ENCODE peak calls at places on chromosome 5, in five cellular contexts. J is NB4, I is PC-3, F is foreskin fibroblast, H is thoracic aorta. T is an unnamed sample.
A peak's percentile ranks its signal among the peaks of the same experiment; 100 is the strongest.

GRCh38 chr5:134649163-134649916 is 755 bp downstream of the SEC24A start:
- DNase-seq in H (no peak), F (no peak), J (peak; percentile 15), I (no peak), T (no peak)

GRCh38 chr5:152086668-152087067 is 162.0 kb upstream of the GLRA1 start:
- DNase-seq in I (peak; percentile 17), F (no peak), J (no peak), H (no peak), T (no peak)

GRCh38 chr5:14627270-14627669 is 37.2 kb upstream of the OTULIN start:
- DNase-seq in J (no peak), F (no peak), H (no peak), I (peak; percentile 84), T (no peak)

GRCh38 chr5:179262126-179262920 is 82.9 kb downstream of the ADAMTS2 start:
- DNase-seq in F (no peak), H (no peak), I (no peak), J (no peak), T (no peak)

GRCh38 chr5:90020575-90021535 is 388.7 kb downstream of the CETN3 start:
- DNase-seq in H (no peak), F (peak; percentile 66), J (peak; percentile 7), I (peak; percentile 98), T (peak; percentile 97)

GRCh38 chr5:176704355-176704754 is 57.1 kb downstream of the TSPAN17 start:
- DNase-seq in H (no peak), I (no peak), F (no peak), J (no peak), T (no peak)

GRCh38 chr5:154395407-154396106 is 50.2 kb upstream of the SAP30L start:
- DNase-seq in J (no peak), F (peak; percentile 26), H (no peak), I (peak; percentile 59), T (peak; percentile 44)

GRCh38 chr5:156526081-156527017 is 199.4 kb downstream of the SGCD start:
- DNase-seq in I (no peak), H (no peak), F (no peak), J (no peak), T (no peak)

GRCh38 chr5:3122216-3122615 is 370.7 kb upstream of the IRX2 start:
- DNase-seq in J (no peak), F (no peak), H (no peak), I (no peak), T (no peak)

GRCh38 chr5:129664336-129664937 is 83.5 kb upstream of the MINAR2 start:
- DNase-seq in F (peak; percentile 29), I (peak; percentile 69), J (peak; percentile 49), H (no peak), T (peak; percentile 66)

GRCh38 chr5:119355244-119355635 is 579 bp upstream of the TNFAIP8 start:
- DNase-seq in I (peak; percentile 86), F (no peak), J (peak; percentile 72), H (no peak), T (no peak)

GRCh38 chr5:40559306-40559705 is 120.4 kb upstream of the PTGER4 start:
- DNase-seq in F (no peak), H (no peak), I (no peak), J (no peak), T (no peak)

GRCh38 chr5:139886213-139886612 is 90.6 kb downstream of the PSD2 start:
- DNase-seq in J (no peak), I (no peak), F (no peak), H (no peak), T (no peak)

GRCh38 chr5:125326114-125326513 is 579.7 kb upstream of the ZNF608 start:
- DNase-seq in I (peak; percentile 52), F (peak; percentile 88), J (no peak), H (no peak), T (peak; percentile 74)

GRCh38 chr5:176918613-176919012 is 19.5 kb upstream of the HK3 start:
- DNase-seq in J (no peak), H (no peak), F (no peak), I (no peak), T (no peak)

GRCh38 chr5:159105318-159106053 is 5.8 kb upstream of the EBF1 start:
- DNase-seq in J (peak; percentile 12), H (no peak), F (no peak), I (no peak), T (no peak)

GRCh38 chr5:133906303-133906702 is 62.1 kb downstream of the C5orf15 start:
- DNase-seq in I (no peak), J (no peak), H (no peak), F (no peak), T (no peak)

GRCh38 chr5:134103998-134104612 is 10.4 kb upstream of the TCF7 start:
- DNase-seq in I (no peak), H (no peak), J (no peak), F (no peak), T (no peak)

GRCh38 chr5:139787568-139788293 is 7.9 kb upstream of the PSD2 start:
- DNase-seq in J (peak; percentile 76), H (peak; percentile 70), F (peak; percentile 58), I (peak; percentile 85), T (peak; percentile 78)

GRCh38 chr5:133205204-133205603 is 153.4 kb downstream of the HSPA4 start:
- DNase-seq in H (no peak), F (no peak), J (no peak), I (no peak), T (no peak)

GRCh38 chr5:85268194-85268593 is 883.5 kb upstream of the EDIL3 start:
- DNase-seq in F (no peak), H (no peak), J (no peak), I (no peak), T (no peak)

DNA sequence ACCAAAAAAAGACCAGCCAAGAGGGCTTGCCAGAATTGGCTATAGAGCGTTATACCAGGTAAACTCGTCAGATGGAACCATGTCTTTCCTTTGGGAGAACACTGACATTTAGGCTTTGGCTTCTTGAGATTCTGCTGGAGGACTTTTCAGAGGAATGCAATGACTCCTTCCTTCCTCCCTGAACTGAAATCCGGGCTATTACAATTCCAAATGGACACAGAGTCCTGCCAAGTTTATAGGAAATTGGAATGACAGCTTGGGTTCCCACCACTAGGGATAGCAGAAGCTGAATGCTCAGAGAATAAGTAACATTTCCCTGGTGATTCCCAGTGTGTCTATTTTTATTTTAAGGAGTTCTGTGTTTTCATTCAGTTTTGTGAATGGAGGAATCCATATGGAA is 143.0 kb downstream of the FGF1 start:
- DNase-seq in J (no peak), I (no peak), H (no peak), F (peak; percentile 67), T (peak; percentile 83)
- TF ChIP-seq CTCF in J (no peak), I (no peak), H (peak; percentile 52), F (no peak), T (peak; percentile 13)

GRCh38 chr5:850511-851006 is at the start of gene ZDHHC11:
- DNase-seq in I (peak; percentile 89), J (no peak), F (no peak), H (no peak), T (no peak)
- H3K4me3 ChIP-seq in I (peak within 1 kb of the TSS; percentile 73), J (no peak within 1 kb of the TSS), F (no peak within 1 kb of the TSS), H (no peak within 1 kb of the TSS), T (no peak within 1 kb of the TSS)

GRCh38 chr5:143115381-143115780 is 288.1 kb downstream of the NR3C1 start:
- DNase-seq in H (no peak), F (no peak), I (no peak), J (no peak), T (no peak)
- TF ChIP-seq CTCF in H (no peak), F (no peak), I (no peak), J (no peak), T (no peak)

GRCh38 chr5:138354926-138355378 is 2.5 kb downstream of the KDM3B start:
- DNase-seq in H (no peak), I (peak; percentile 13), F (peak; percentile 73), J (peak; percentile 85), T (peak; percentile 83)
- H3K4me3 ChIP-seq in H (peak overlapping the region; percentile 98), I (peak overlapping the region; percentile 93), F (peak overlapping the region; percentile 82), J (peak overlapping the region; percentile 82), T (peak overlapping the region; percentile 87)

DNA sequence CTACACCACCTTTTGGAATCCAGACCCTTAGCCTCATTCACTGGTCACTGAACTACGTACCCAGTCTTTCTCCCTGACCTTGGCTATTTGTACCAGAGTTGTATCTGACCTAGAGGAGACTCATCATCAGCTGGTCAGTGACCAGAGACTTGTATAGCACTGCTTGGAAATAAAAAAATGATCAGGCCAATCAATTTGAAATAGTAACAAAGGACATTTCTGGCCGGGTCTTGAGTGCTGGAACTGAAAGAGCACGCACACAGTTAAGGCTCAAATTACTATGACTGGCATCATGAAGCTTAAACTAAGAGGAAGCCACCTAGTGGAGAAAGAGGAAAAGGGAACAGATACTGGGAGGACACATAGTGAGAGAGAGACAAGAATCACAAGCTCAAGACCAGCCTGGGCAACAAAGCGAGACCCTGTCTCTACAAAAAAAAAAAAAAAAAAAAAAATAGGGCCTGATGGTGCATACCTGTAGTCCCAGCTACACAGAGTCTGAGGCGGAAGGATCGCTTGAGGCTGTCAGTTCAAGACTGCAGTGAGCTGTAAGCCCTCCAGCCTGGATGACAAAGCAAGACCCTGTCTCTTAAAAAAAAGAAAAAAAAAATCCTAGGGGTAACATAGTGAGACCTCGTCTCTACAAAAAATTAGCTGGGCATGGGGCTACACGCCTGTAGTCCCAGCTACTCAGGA is 12.8 kb upstream of the SRP19 start:
- DNase-seq in H (no peak), F (peak; percentile 63), I (peak; percentile 66), J (peak; percentile 75), T (peak; percentile 82)
- TF ChIP-seq CTCF in H (peak; percentile 50), F (peak; percentile 68), I (peak; percentile 67), J (peak; percentile 68), T (peak; percentile 74)

GRCh38 chr5:122313001-122313402 is 965 bp downstream of the SNCAIP start:
- DNase-seq in I (no peak), H (no peak), J (no peak), F (no peak), T (peak; percentile 48)
- H3K4me3 ChIP-seq in I (peak overlapping the region; percentile 57), H (peak overlapping the region; percentile 88), J (no peak overlapping the region), F (peak overlapping the region; percentile 75), T (peak overlapping the region; percentile 57)

GRCh38 chr5:82109013-82109412 is 137.2 kb downstream of the ATG10 start:
- DNase-seq in J (no peak), H (no peak), I (no peak), F (no peak), T (no peak)

GRCh38 chr5:82106806-82107205 is 135.0 kb downstream of the ATG10 start:
- DNase-seq in F (no peak), I (no peak), H (no peak), J (peak; percentile 4), T (peak; percentile 10)

GRCh38 chr5:82106207-82106606 is 134.4 kb downstream of the ATG10 start:
- DNase-seq in I (no peak), F (no peak), J (peak; percentile 5), H (no peak), T (no peak)

GRCh38 chr5:82105457-82105856 is 133.6 kb downstream of the ATG10 start:
- DNase-seq in H (no peak), I (peak; percentile 5), J (no peak), F (no peak), T (no peak)

GRCh38 chr5:82107277-82107676 is 135.5 kb downstream of the ATG10 start:
- DNase-seq in I (peak; percentile 30), F (peak; percentile 12), H (no peak), J (peak; percentile 16), T (peak; percentile 64)
- TF ChIP-seq CTCF in I (peak; percentile 76), F (peak; percentile 50), H (no peak), J (peak; percentile 24), T (peak; percentile 49)

T was measured in cardiac fibroblast.